ENCODE peak calls at places on chromosomes 3 and 15, in four cellular contexts. S, T, V and R are unnamed samples. For H3K9me3, the result is how much of the 10 kb centered on the place peaks cover.

GRCh38 chr3:191768421-191768820 is 307.5 kb downstream of the PYDC2 start:
- DNase-seq in S (no peak), T (no peak), V (no peak), R (no peak)

GRCh38 chr15:76429661-76430060 is 93.1 kb downstream of the ISL2 start:
- DNase-seq in S (no peak), T (no peak), V (no peak), R (no peak)

GRCh38 chr15:89472785-89473256 is 23.6 kb downstream of the RHCG start:
- DNase-seq in S (no peak), T (no peak), V (peak), R (peak)

GRCh38 chr3:132279030-132279429 is 38.2 kb upstream of the ACP3 start:
- DNase-seq in S (no peak), T (no peak), V (peak), R (no peak)

GRCh38 chr3:149371001-149371722 is 6.3 kb downstream of the TM4SF1 start:
- DNase-seq in S (no peak), T (no peak), V (peak), R (no peak)

GRCh38 chr3:167406876-167407492 is 26.9 kb upstream of the ZBBX start:
- DNase-seq in S (no peak), T (no peak), V (peak), R (peak)

GRCh38 chr15:78133801-78134200 is 2.6 kb upstream of the CIB2 start:
- DNase-seq in S (peak), T (peak), V (peak), R (no peak)

GRCh38 chr15:73872370-73872769 is 994 bp upstream of the TBC1D21 start:
- DNase-seq in S (no peak), T (no peak), V (peak), R (no peak)

GRCh38 chr15:60994842-60995495 is 234.1 kb downstream of the RORA start:
- DNase-seq in S (no peak), T (no peak), V (no peak), R (no peak)

GRCh38 chr3:119149484-119149883 is 3.5 kb downstream of the TEX55 start:
- DNase-seq in S (no peak), T (no peak), V (peak), R (peak)

GRCh38 chr3:134350861-134351311 is 23.4 kb downstream of the AMOTL2 start:
- DNase-seq in S (peak), T (no peak), V (no peak), R (no peak)

GRCh38 chr3:78632925-78633324 is 1134.9 kb downstream of the ROBO1 start:
- DNase-seq in S (no peak), T (no peak), V (no peak), R (no peak)

GRCh38 chr3:13474021-13474420 is 6.1 kb upstream of the HDAC11 start:
- DNase-seq in S (no peak), T (no peak), V (no peak), R (no peak)

GRCh38 chr15:95086543-95087252 is 855.3 kb downstream of the MCTP2 start:
- DNase-seq in S (no peak), T (no peak), V (peak), R (peak)

GRCh38 chr3:72036899-72037298 is 252.0 kb upstream of the PROK2 start:
- DNase-seq in S (no peak), T (no peak), V (peak), R (no peak)

GRCh38 chr3:45499529-45499928 is 95.0 kb upstream of the LIMD1 start:
- DNase-seq in S (no peak), T (no peak), V (peak), R (no peak)

GRCh38 chr3:142925140-142925539 is 36.3 kb upstream of the PCOLCE2 start:
- DNase-seq in S (no peak), T (no peak), V (no peak), R (no peak)

GRCh38 chr3:68972358-68972979 is 40.1 kb upstream of the TAFA4 start:
- DNase-seq in S (no peak), T (no peak), V (peak), R (no peak)

GRCh38 chr15:92151741-92152140 is 241.9 kb upstream of the ST8SIA2 start:
- DNase-seq in S (no peak), T (no peak), V (no peak), R (no peak)

GRCh38 chr15:89101302-89102191 is 13.3 kb downstream of the ABHD2 start:
- DNase-seq in S (peak), T (peak), V (peak), R (peak)

GRCh38 chr3:42177801-42178150 is 86.6 kb downstream of the TRAK1 start:
- DNase-seq in S (no peak), T (peak), V (no peak), R (no peak)

GRCh38 chr3:95615592-95616310 is 1198.6 kb upstream of the EPHA6 start:
- DNase-seq in S (no peak), T (no peak), V (no peak), R (no peak)

GRCh38 chr15:43505723-43506122 is 11.7 kb upstream of the MAP1A start:
- DNase-seq in S (no peak), T (no peak), V (peak), R (peak)
- TF ChIP-seq CTCF in S (no peak), T (no peak), V (no peak), R (no peak)

GRCh38 chr15:25243800-25244097 is 195.1 kb downstream of the UBE3A start:
- DNase-seq in S (peak), T (no peak), V (no peak), R (no peak)
- H3K9me3 ChIP-seq in S (half or more), T (under half), V (under half), R (half or more)

GRCh38 chr3:126100216-126100615 is 16.3 kb upstream of the SLC41A3 start:
- DNase-seq in S (no peak), T (no peak), V (no peak), R (no peak)
- H3K27ac ChIP-seq in S (no peak), T (no peak), V (no peak), R (peak)

GRCh38 chr15:32825219-32825618 is 107.4 kb downstream of the GREM1 start:
- DNase-seq in S (no peak), T (no peak), V (peak), R (no peak)
- TF ChIP-seq CTCF in S (no peak), T (no peak), V (no peak), R (no peak)

DNA sequence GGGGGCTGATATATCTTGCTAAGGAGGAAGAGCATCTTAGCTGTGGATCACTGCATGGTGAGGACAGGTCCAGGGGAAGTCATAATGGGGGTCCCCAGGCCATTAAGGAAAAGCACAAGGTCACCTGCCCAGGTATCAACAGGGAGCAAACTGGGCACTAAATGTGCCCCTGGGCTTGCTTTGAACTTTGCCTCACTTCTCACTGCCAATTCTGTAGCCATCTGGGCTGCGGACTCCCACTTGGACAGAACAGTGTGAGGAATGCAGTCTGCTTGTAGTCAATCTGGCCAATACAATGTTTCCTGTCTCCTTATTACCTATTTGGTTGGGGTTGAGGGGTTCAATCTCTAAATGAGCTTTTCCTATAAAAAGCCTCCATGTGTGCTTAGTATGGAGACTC is 21.3 kb downstream of the ARRDC4 start:
- DNase-seq in S (no peak), T (no peak), V (no peak), R (no peak)
- H3K9me3 ChIP-seq in S (under half), T (under half), V (under half), R (under half)

GRCh38 chr3:160127308-160127707 is 97.9 kb upstream of the C3orf80 start:
- DNase-seq in S (no peak), T (no peak), V (no peak), R (no peak)
- H3K27ac ChIP-seq in S (no peak), T (no peak), V (no peak), R (no peak)

GRCh38 chr3:185977679-185978040 is 39.8 kb upstream of the TRA2B start:
- DNase-seq in S (no peak), T (no peak), V (no peak), R (no peak)

GRCh38 chr3:185978516-185978915 is 40.7 kb upstream of the TRA2B start:
- DNase-seq in S (no peak), T (no peak), V (no peak), R (no peak)

GRCh38 chr3:185979721-185980121 is 41.9 kb upstream of the TRA2B start:
- DNase-seq in S (no peak), T (no peak), V (no peak), R (no peak)

GRCh38 chr3:185976100-185976499 is 38.3 kb upstream of the TRA2B start:
- DNase-seq in S (no peak), T (no peak), V (no peak), R (no peak)

DNA sequence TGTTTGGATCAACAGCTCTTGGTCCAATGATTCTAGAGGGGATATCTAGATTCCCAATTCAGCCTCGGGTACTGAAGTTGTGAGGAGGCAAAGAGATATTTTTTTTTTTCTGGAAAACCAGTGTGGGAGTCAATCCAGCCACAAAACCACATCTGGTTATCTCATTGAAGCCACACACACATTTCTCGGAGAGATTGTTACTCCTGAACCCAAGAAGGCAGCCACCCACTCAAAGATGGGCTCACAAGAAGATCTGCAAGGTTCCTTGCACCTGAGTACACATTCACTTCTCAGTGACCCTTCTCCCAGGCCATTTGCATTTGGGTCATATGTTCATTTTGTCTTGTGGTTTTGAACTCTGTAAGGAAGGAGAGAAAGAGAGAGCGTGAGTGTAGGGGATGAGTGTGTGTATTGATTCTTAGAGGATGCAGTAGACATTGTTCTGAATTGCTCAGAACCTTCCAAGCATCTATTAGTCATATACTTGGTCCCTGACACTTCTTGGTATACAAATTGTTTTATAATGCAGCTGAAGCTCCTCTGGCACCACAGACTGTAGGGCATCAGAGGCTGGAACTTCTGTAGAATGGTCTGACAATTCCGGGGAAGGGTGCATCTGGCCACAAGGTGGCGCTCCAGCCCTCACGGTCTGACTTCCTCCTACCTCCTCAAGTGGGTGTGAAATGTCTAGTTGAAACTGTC is 39.3 kb upstream of the TRA2B start:
- DNase-seq in S (peak), T (peak), V (peak), R (peak)
- TF ChIP-seq CTCF in S (peak), T (peak), V (peak), R (peak)

DNA sequence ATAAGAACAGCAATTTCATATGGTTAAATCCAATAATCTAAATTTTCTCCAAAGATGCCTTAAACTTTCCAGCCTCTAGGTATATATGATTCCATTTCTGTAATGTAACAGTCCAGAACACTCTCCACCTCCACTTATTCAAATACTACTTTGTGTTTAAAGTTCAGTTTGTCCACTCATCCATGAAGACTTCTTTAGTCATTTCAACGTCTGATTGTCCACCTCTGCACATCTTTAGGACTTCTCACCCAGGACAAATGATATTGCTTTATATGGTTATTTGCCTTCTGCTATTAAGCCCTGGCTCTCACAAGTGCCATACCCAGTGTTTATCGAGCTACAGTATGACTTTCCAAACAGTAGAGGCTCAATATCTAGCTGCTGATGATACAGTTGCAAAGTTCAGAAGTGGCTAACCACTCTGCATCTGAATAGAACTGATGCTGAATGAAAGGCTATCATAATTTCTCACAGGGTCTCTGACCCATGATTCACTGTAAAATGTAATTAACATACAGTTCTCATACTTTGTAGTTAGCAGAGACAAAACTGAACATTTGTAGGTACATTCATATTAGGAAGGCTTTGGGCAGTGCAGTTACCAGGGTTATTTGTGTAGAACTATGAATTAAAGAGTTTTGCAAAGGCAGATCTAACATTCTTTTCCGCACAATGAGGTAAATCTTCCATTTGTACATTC is 93.7 kb upstream of the MBNL1 start:
- DNase-seq in S (no peak), T (no peak), V (no peak), R (no peak)
- H3K9me3 ChIP-seq in S (under half), T (under half), V (under half), R (under half)

GRCh38 chr3:157103860-157104259 is 56.1 kb downstream of the CCNL1 start:
- DNase-seq in S (no peak), T (no peak), V (no peak), R (no peak)
- H3K27ac ChIP-seq in S (no peak), T (no peak), V (peak), R (no peak)